ENCODE peak calls at places on chromosomes 11 and 22, in six cellular contexts. One of them, this sample, is unnamed. For H3K4me1, the result is how much of the 10 kb centered on the place peaks cover.

GRCh38 chr11:77197626-77198320 is 69.7 kb downstream of the MYO7A start:
- DNase-seq in body of pancreas: peak
- DNase-seq in neural progenitor cell: no peak
- DNase-seq in testis: no peak
- DNase-seq in colonic mucosa: no peak
- DNase-seq in ovary: peak
- DNase-seq in this sample: peak

GRCh38 chr11:293852-294661 is 5.1 kb downstream of the PGGHG start:
- DNase-seq in neural progenitor cell: no peak
- DNase-seq in testis: no peak
- DNase-seq in ovary: peak
- DNase-seq in colonic mucosa: no peak
- DNase-seq in body of pancreas: peak
- DNase-seq in this sample: no peak

GRCh38 chr11:111793863-111794262 is 27.7 kb upstream of the PPP2R1B start:
- DNase-seq in ovary: no peak
- DNase-seq in colonic mucosa: no peak
- DNase-seq in neural progenitor cell: no peak
- DNase-seq in body of pancreas: no peak
- DNase-seq in testis: no peak
- DNase-seq in this sample: peak

GRCh38 chr11:61657566-61657965 is 22.6 kb upstream of the DAGLA start:
- DNase-seq in neural progenitor cell: no peak
- DNase-seq in testis: no peak
- DNase-seq in ovary: no peak
- DNase-seq in body of pancreas: peak
- DNase-seq in colonic mucosa: no peak
- DNase-seq in this sample: no peak

GRCh38 chr11:103619480-103619879 is 417.0 kb upstream of the DDI1 start:
- DNase-seq in neural progenitor cell: no peak
- DNase-seq in ovary: no peak
- DNase-seq in colonic mucosa: no peak
- DNase-seq in body of pancreas: no peak
- DNase-seq in testis: peak
- DNase-seq in this sample: no peak

GRCh38 chr22:46119729-46120419 is 30.5 kb upstream of the PPARA start:
- DNase-seq in neural progenitor cell: no peak
- DNase-seq in body of pancreas: no peak
- DNase-seq in ovary: peak
- DNase-seq in testis: peak
- DNase-seq in colonic mucosa: no peak
- DNase-seq in this sample: peak

GRCh38 chr11:113593698-113594308 is 112.3 kb downstream of the TMPRSS5 start:
- DNase-seq in testis: no peak
- DNase-seq in body of pancreas: no peak
- DNase-seq in colonic mucosa: no peak
- DNase-seq in neural progenitor cell: no peak
- DNase-seq in ovary: no peak
- DNase-seq in this sample: no peak

GRCh38 chr11:49851511-49851910 is 100.7 kb upstream of the OR4C13 start:
- DNase-seq in testis: no peak
- DNase-seq in ovary: no peak
- DNase-seq in colonic mucosa: no peak
- DNase-seq in body of pancreas: no peak
- DNase-seq in neural progenitor cell: no peak
- DNase-seq in this sample: no peak

GRCh38 chr11:42595856-42596255 is 715.9 kb upstream of the API5 start:
- DNase-seq in testis: no peak
- DNase-seq in neural progenitor cell: peak
- DNase-seq in colonic mucosa: no peak
- DNase-seq in ovary: no peak
- DNase-seq in body of pancreas: no peak
- DNase-seq in this sample: no peak

GRCh38 chr11:101612481-101612880 is 28.7 kb upstream of the TRPC6 start:
- DNase-seq in body of pancreas: no peak
- DNase-seq in neural progenitor cell: no peak
- DNase-seq in ovary: no peak
- DNase-seq in colonic mucosa: no peak
- DNase-seq in testis: no peak
- DNase-seq in this sample: no peak

GRCh38 chr11:96054870-96055705 is 131.2 kb upstream of the MTMR2 start:
- DNase-seq in colonic mucosa: no peak
- DNase-seq in testis: no peak
- DNase-seq in ovary: no peak
- DNase-seq in neural progenitor cell: peak
- DNase-seq in body of pancreas: no peak
- DNase-seq in this sample: no peak

GRCh38 chr11:69896250-69896649 is 77.0 kb upstream of the FGF3 start:
- DNase-seq in ovary: no peak
- DNase-seq in colonic mucosa: no peak
- DNase-seq in testis: no peak
- DNase-seq in neural progenitor cell: no peak
- DNase-seq in body of pancreas: no peak
- DNase-seq in this sample: no peak

GRCh38 chr22:32265882-32266767 is 11.0 kb upstream of the SLC5A4 start:
- DNase-seq in body of pancreas: peak
- DNase-seq in neural progenitor cell: peak
- DNase-seq in ovary: peak
- DNase-seq in colonic mucosa: peak
- DNase-seq in testis: peak
- DNase-seq in this sample: peak

GRCh38 chr11:111734383-111735261 is 31.6 kb downstream of the PPP2R1B start:
- DNase-seq in body of pancreas: no peak
- DNase-seq in neural progenitor cell: no peak
- DNase-seq in ovary: peak
- DNase-seq in colonic mucosa: no peak
- DNase-seq in testis: no peak
- DNase-seq in this sample: no peak

GRCh38 chr11:39236916-39237315 is 2222.5 kb downstream of the LRRC4C start:
- DNase-seq in colonic mucosa: no peak
- DNase-seq in testis: no peak
- DNase-seq in ovary: no peak
- DNase-seq in body of pancreas: no peak
- DNase-seq in neural progenitor cell: peak
- DNase-seq in this sample: no peak

GRCh38 chr11:271316-271715 is 6.9 kb upstream of the NLRP6 start:
- DNase-seq in colonic mucosa: peak
- DNase-seq in ovary: no peak
- DNase-seq in body of pancreas: no peak
- DNase-seq in neural progenitor cell: no peak
- DNase-seq in testis: no peak
- DNase-seq in this sample: no peak

GRCh38 chr11:128420943-128421342 is 166.4 kb downstream of the ETS1 start:
- DNase-seq in ovary: no peak
- DNase-seq in neural progenitor cell: no peak
- DNase-seq in colonic mucosa: no peak
- DNase-seq in body of pancreas: no peak
- DNase-seq in testis: no peak
- DNase-seq in this sample: no peak

GRCh38 chr11:100269511-100269910 is 417.6 kb upstream of the ARHGAP42 start:
- DNase-seq in body of pancreas: no peak
- DNase-seq in ovary: no peak
- DNase-seq in testis: no peak
- DNase-seq in colonic mucosa: no peak
- DNase-seq in neural progenitor cell: no peak
- DNase-seq in this sample: no peak
- H3K4me1 ChIP-seq in body of pancreas: under half
- H3K4me1 ChIP-seq in ovary: under half
- H3K4me1 ChIP-seq in testis: under half
- H3K4me1 ChIP-seq in colonic mucosa: under half
- H3K4me1 ChIP-seq in neural progenitor cell: under half
- H3K4me1 ChIP-seq in this sample: under half

GRCh38 chr11:73531386-73531785 is 66.5 kb downstream of the FAM168A start:
- DNase-seq in body of pancreas: no peak
- DNase-seq in ovary: no peak
- DNase-seq in colonic mucosa: no peak
- DNase-seq in neural progenitor cell: no peak
- DNase-seq in testis: no peak
- DNase-seq in this sample: no peak

GRCh38 chr11:73528877-73529530 is 68.9 kb downstream of the FAM168A start:
- DNase-seq in colonic mucosa: no peak
- DNase-seq in testis: no peak
- DNase-seq in neural progenitor cell: no peak
- DNase-seq in ovary: no peak
- DNase-seq in body of pancreas: no peak
- DNase-seq in this sample: no peak

GRCh38 chr11:73528013-73528412 is 69.9 kb downstream of the FAM168A start:
- DNase-seq in testis: no peak
- DNase-seq in body of pancreas: no peak
- DNase-seq in ovary: no peak
- DNase-seq in colonic mucosa: no peak
- DNase-seq in neural progenitor cell: no peak
- DNase-seq in this sample: no peak

GRCh38 chr11:73528420-73528819 is 69.5 kb downstream of the FAM168A start:
- DNase-seq in testis: peak
- DNase-seq in colonic mucosa: no peak
- DNase-seq in ovary: no peak
- DNase-seq in neural progenitor cell: no peak
- DNase-seq in body of pancreas: no peak
- DNase-seq in this sample: no peak

DNA sequence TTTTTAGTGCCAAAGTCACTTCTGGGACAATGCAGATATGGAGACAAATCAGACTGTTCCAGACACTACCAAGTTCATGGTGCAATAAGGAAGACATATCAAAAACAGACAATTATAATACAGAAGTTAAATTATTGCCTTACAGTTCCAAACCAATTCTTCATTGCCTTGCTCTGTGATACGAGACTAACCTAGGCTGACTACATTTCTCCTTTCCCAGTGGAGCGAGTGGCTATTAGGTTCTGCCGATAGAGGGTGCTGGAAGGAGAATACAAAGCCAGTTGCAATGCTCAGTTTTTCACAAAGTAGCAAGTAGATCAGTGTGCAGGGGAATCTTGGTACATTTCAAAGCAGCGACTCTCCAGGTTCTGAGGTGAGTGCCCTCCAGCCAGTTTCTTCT is 67.8 kb downstream of the FAM168A start:
- DNase-seq in testis: peak
- DNase-seq in colonic mucosa: peak
- DNase-seq in neural progenitor cell: peak
- DNase-seq in body of pancreas: no peak
- DNase-seq in ovary: no peak
- DNase-seq in this sample: no peak
- TF ChIP-seq CTCF in testis: no peak
- TF ChIP-seq CTCF in colonic mucosa: peak
- TF ChIP-seq CTCF in neural progenitor cell: peak
- TF ChIP-seq CTCF in body of pancreas: peak
- TF ChIP-seq CTCF in ovary: no peak
- TF ChIP-seq CTCF in this sample: no peak

DNA sequence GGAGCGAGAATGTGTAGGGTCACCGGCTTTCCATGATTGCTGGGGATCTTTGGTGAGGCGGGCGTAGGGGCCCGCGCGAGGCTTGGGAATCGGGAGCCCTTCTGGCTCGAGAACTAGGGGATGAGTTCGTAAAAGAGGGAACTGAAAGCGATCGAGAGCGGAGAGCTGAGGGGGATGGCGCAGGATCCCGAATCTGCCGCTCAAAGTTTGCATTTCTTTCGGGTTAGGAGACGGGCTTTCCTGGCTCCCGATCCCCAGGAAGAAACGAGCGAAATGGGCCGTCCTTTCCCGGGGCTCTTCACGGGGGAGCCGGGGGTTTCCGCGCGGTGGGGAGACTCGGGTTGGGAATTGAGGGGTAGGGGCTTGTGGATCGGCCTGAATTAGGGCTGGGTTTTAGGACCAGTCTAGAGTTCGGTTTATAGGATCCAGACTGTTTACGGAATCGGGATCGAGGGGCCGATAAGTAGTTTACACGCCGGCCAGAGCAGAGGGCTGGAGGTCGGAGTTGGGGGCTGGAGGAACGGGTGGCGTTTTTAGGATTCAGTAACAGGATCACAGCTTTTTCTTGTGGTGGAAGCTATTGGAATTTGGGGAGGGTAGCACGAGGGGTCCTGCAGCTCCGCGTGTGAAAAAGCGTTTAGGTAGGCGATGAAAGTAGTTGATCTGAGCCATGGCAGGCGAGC is 1.3 kb downstream of the PKNOX2 start:
- DNase-seq in colonic mucosa: no peak
- DNase-seq in testis: no peak
- DNase-seq in ovary: no peak
- DNase-seq in body of pancreas: no peak
- DNase-seq in neural progenitor cell: peak
- DNase-seq in this sample: no peak
- H3K4me3 ChIP-seq in colonic mucosa: peak
- H3K4me3 ChIP-seq in testis: peak
- H3K4me3 ChIP-seq in ovary: peak
- H3K4me3 ChIP-seq in body of pancreas: peak
- H3K4me3 ChIP-seq in neural progenitor cell: peak
- H3K4me3 ChIP-seq in this sample: peak

GRCh38 chr11:19680824-19681368 is 31.7 kb upstream of the NAV2 start:
- DNase-seq in testis: no peak
- DNase-seq in body of pancreas: no peak
- DNase-seq in ovary: no peak
- DNase-seq in neural progenitor cell: no peak
- DNase-seq in colonic mucosa: no peak
- DNase-seq in this sample: no peak

GRCh38 chr11:19677380-19678080 is 35.1 kb upstream of the NAV2 start:
- DNase-seq in colonic mucosa: no peak
- DNase-seq in body of pancreas: no peak
- DNase-seq in testis: no peak
- DNase-seq in neural progenitor cell: no peak
- DNase-seq in ovary: no peak
- DNase-seq in this sample: no peak

GRCh38 chr11:19683141-19683805 is 29.4 kb upstream of the NAV2 start:
- DNase-seq in ovary: no peak
- DNase-seq in body of pancreas: no peak
- DNase-seq in colonic mucosa: no peak
- DNase-seq in testis: peak
- DNase-seq in neural progenitor cell: no peak
- DNase-seq in this sample: no peak

GRCh38 chr11:19676508-19677379 is 35.9 kb upstream of the NAV2 start:
- DNase-seq in colonic mucosa: no peak
- DNase-seq in ovary: no peak
- DNase-seq in body of pancreas: no peak
- DNase-seq in testis: no peak
- DNase-seq in neural progenitor cell: no peak
- DNase-seq in this sample: no peak

DNA sequence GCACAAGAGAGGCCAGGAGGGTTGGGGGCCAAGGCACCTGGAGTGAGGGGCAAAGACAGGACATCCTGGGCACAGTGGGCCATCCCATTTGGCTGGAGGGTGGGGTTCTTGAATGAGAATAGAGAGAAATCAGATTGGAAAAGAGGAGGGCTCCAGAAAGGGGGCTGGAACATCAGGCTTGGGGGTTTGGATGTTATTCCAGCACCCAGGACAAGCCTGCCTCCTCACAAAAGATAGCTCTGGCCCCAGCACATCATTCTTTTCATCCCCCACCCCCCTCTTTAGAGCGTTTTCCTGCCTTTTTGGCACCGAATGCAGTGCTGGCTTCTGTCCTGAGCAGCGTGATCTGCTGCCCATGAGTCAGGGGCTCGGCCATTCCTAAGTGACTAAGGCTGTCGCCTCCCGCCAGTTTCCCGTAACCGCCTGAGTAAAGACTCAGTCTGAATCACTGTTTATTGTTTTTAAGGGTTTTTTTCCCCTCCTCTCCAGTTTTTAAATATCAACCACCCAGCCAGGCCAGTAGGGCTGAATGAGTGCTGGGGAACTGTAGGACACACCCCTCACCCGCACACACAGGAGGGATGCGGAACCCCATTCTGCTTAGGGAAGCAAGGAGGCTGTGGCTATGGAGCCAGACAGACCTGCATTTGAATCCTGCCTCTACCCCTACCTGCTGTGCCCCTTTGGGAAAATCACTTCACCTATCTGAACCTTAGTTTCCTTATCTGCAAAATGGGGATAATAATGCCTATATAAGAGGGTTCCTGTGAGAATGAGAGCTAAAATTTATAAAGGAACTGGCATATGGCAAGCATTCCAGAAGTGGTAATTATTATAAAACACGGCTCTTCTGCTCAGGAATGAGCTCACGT is 32.4 kb upstream of the NAV2 start:
- DNase-seq in testis: peak
- DNase-seq in neural progenitor cell: peak
- DNase-seq in colonic mucosa: peak
- DNase-seq in ovary: peak
- DNase-seq in body of pancreas: peak
- DNase-seq in this sample: peak
- H3K4me1 ChIP-seq in testis: under half
- H3K4me1 ChIP-seq in neural progenitor cell: under half
- H3K4me1 ChIP-seq in colonic mucosa: under half
- H3K4me1 ChIP-seq in ovary: under half
- H3K4me1 ChIP-seq in body of pancreas: under half
- H3K4me1 ChIP-seq in this sample: under half

This sample was measured in BE2C.